ENCODE peak calls at places on chromosomes 4 and X, in four cellular contexts. R is thoracic aorta; F is CD4-positive, alpha-beta memory T cell; Y is brain microvascular endothelial cell. E is an unnamed sample. For H3K36me3, the result is how much of the 10 kb centered on the place peaks cover.

GRCh38 chrX:74104356-74105065 is 199.5 kb upstream of the ZCCHC13 start:
- DNase-seq in F (no peak), R (no peak), Y (peak), E (no peak)

GRCh38 chr4:166594326-166594946 is 639.9 kb downstream of the SPOCK3 start:
- DNase-seq in Y (peak), F (no peak), R (no peak), E (no peak)

GRCh38 chrX:116272328-116272727 is 101.8 kb downstream of the AGTR2 start:
- DNase-seq in F (no peak), R (no peak), Y (peak), E (no peak)

GRCh38 chr4:3204021-3204431 is 44.9 kb upstream of the MSANTD1 start:
- DNase-seq in R (no peak), Y (peak), F (no peak), E (peak)

GRCh38 chr4:175273995-175274753 is 356.0 kb downstream of the ADAM29 start:
- DNase-seq in F (no peak), R (no peak), Y (no peak), E (no peak)

GRCh38 chrX:103211012-103211715 is 3.7 kb upstream of the BEX4 start:
- DNase-seq in F (peak), R (no peak), Y (peak), E (no peak)

GRCh38 chr4:182918791-182919302 is 1.7 kb upstream of the DCTD start:
- DNase-seq in R (no peak), Y (no peak), F (peak), E (no peak)

GRCh38 chr4:169922632-169923276 is 103.4 kb downstream of the MFAP3L start:
- DNase-seq in R (no peak), Y (no peak), F (no peak), E (peak)

GRCh38 chrX:126886997-126887396 is 67.5 kb downstream of the PRR32 start:
- DNase-seq in Y (no peak), R (no peak), F (no peak), E (no peak)

GRCh38 chr4:136750898-136751297 is 781.4 kb downstream of the PCDH18 start:
- DNase-seq in F (no peak), Y (no peak), R (no peak), E (no peak)

GRCh38 chr4:13544556-13545393 is 467 bp upstream of the NKX3-2 start:
- DNase-seq in Y (peak), R (no peak), F (no peak), E (no peak)

DNA sequence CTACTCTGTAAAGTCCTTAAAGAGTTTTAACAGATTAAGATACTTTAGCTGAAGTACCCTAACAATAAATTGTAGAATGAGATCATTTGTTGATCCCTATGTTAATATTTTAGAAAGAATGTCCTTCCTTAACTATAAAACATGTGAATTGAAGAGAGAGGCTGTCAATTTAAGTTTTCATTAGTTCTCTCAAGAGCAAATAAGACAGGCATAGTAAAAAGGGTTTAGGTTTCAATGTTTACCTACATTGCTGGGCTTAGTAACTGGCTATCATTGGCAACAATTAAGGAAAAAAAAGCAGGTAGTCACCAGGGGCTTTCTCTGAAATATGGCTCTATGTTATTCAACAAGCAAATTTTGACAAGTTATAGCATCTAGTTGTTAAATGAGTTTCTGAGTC is 91.5 kb downstream of the ATRX start:
- DNase-seq in Y (no peak), R (no peak), F (no peak), E (no peak)
- H3K36me3 ChIP-seq in Y (under half), R (under half), F (under half), E (under half)

DNA sequence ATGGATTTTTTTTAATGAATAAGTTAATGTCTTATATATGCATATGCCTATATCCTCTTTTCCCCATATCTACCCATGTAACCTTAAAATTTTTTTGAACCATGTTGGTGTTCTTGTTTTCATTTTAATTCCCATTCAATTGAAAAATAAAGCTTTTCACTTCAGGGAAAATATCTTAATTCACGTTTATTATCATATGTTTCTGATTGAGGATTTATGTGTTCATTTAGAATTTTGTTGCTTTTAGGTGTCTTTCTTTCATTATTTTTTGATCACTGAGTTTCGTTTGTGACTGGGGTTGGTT is 29.1 kb downstream of the HADH start:
- DNase-seq in F (no peak), Y (no peak), R (no peak), E (no peak)
- H3K36me3 ChIP-seq in F (under half), Y (under half), R (under half), E (under half)

DNA sequence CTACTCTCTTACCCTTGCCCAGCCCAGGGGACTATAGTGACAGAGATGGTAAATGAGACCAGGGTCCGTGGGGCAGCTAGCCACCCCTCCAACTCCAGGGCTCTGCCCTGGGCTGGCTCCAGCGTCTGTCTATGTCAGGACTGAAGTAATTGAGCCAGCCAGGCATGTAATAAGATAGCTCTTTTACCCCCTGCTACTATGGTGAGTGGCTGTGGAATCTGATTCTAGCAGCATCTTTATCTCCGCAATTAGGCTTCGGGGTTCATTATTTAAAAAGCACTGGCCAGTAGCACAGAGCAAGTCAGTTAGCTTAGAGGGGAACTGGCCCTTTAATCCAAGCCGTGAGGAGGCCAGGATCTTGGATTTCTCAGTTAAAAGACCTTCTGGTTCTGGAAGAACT is 123.3 kb upstream of the RAI2 start:
- DNase-seq in F (no peak), Y (no peak), R (no peak), E (no peak)
- H3K36me3 ChIP-seq in F (under half), Y (under half), R (under half), E (under half)

DNA sequence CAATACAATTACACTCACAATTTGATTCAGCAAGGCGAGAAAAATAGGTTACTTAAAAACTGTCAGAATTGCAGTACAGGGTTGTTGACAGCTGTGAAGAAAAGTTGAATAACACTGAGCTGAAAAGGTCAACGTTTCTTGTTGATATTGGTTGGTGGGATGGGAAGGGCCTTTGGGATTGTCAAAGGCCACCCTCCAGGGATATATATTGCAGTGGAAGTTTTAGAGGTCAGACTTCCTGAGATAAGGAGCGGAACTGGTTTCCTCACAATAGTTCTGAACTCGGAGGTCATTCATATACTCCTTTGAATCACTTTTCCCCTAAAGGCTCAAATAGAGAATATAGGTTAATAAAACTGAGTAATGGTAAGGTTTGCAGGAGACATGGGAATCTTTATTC is 417.2 kb downstream of the RAPGEF2 start:
- DNase-seq in R (no peak), F (no peak), Y (no peak), E (no peak)
- H3K36me3 ChIP-seq in R (under half), F (under half), Y (under half), E (under half)

E was measured in gastrocnemius medialis.